ENCODE peak calls at places on chromosomes 11 and 22, in seven cellular contexts. D is fibroblast of lung; W is heart left ventricle; C is Caco-2; V is astrocyte; Z is AG04450; R is CD8-positive, alpha-beta memory T cell. Q is an unnamed sample.

GRCh38 chr11:84721561-84721961 is 905.6 kb downstream of the DLG2 start:
- DNase-seq in D (no peak), W (no peak), C (no peak), V (no peak), Z (no peak), R (no peak), Q (no peak)

GRCh38 chr11:13010737-13011342 is 1.7 kb downstream of the RASSF10 start:
- DNase-seq in D (peak), W (peak), C (no peak), V (no peak), Z (no peak), R (no peak), Q (no peak)

GRCh38 chr22:43745783-43746356 is 66.2 kb downstream of the EFCAB6 start:
- DNase-seq in D (no peak), W (no peak), C (no peak), V (no peak), Z (no peak), R (no peak), Q (peak)

GRCh38 chr11:11937957-11938356 is 70.5 kb downstream of the DKK3 start:
- DNase-seq in D (no peak), W (no peak), C (no peak), V (no peak), Z (no peak), R (no peak), Q (peak)

GRCh38 chr11:113577356-113578163 is 102.4 kb upstream of the DRD2 start:
- DNase-seq in D (no peak), W (no peak), C (no peak), V (no peak), Z (no peak), R (no peak), Q (no peak)

GRCh38 chr11:108672113-108672512 is 7.2 kb downstream of the DDX10 start:
- DNase-seq in D (peak), W (no peak), C (no peak), V (peak), Z (no peak), R (no peak), Q (peak)

GRCh38 chr22:48968201-48968959 is 859.3 kb downstream of the BRD1 start:
- DNase-seq in D (no peak), W (no peak), C (peak), V (no peak), Z (no peak), R (no peak), Q (peak)

GRCh38 chr11:84012171-84012826 is 726.1 kb upstream of the CCDC90B start:
- DNase-seq in D (no peak), W (no peak), C (no peak), V (no peak), Z (no peak), R (no peak), Q (no peak)

GRCh38 chr22:30307026-30307574 is 17.8 kb upstream of the CASTOR1 start:
- DNase-seq in D (no peak), W (no peak), C (no peak), V (no peak), Z (no peak), R (no peak), Q (no peak)

GRCh38 chr22:30304495-30305244 is 15.4 kb upstream of the CASTOR1 start:
- DNase-seq in D (peak), W (no peak), C (no peak), V (peak), Z (no peak), R (no peak), Q (no peak)

GRCh38 chr22:30306629-30307016 is 17.3 kb upstream of the CASTOR1 start:
- DNase-seq in D (no peak), W (no peak), C (no peak), V (no peak), Z (no peak), R (no peak), Q (no peak)

GRCh38 chr22:30305906-30306628 is 16.8 kb upstream of the CASTOR1 start:
- DNase-seq in D (no peak), W (no peak), C (no peak), V (no peak), Z (no peak), R (peak), Q (no peak)

DNA sequence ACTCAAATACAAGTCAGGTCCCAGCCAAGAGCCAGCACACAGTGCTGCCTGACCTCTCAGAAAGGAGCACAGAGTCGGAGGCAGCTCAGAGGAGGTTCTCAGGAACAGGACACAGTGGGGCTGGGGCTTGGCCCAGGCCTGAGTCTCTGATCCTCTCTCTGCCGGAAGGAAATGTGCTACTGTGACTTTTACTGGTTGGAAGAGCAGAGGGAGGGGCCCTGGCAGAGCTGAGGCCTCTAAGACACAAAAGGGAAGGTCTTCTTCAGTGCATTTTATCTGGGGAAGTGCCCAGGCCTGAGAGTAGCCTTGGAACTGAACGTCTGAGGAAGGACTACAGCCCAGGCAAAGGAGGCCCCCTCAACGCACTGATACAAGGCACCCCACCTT is 16.2 kb upstream of the CASTOR1 start:
- DNase-seq in D (no peak), W (peak), C (no peak), V (no peak), Z (no peak), R (peak), Q (no peak)
- H3K4me3 ChIP-seq in D (no peak), W (peak), C (no peak), V (no peak), Z (no peak), R (peak), Q (no peak)

GRCh38 chr11:10289765-10290420 is 4.1 kb downstream of the SBF2 start:
- DNase-seq in D (no peak), W (no peak), C (no peak), V (no peak), Z (no peak), R (no peak), Q (no peak)

GRCh38 chr11:10288316-10288715 is 5.7 kb downstream of the SBF2 start:
- DNase-seq in D (no peak), W (no peak), C (no peak), V (no peak), Z (no peak), R (no peak), Q (no peak)

GRCh38 chr11:10287140-10287539 is 6.9 kb downstream of the SBF2 start:
- DNase-seq in D (no peak), W (no peak), C (no peak), V (no peak), Z (no peak), R (no peak), Q (no peak)

GRCh38 chr11:10288881-10289764 is 4.9 kb downstream of the SBF2 start:
- DNase-seq in D (no peak), W (no peak), C (peak), V (no peak), Z (no peak), R (no peak), Q (no peak)

DNA sequence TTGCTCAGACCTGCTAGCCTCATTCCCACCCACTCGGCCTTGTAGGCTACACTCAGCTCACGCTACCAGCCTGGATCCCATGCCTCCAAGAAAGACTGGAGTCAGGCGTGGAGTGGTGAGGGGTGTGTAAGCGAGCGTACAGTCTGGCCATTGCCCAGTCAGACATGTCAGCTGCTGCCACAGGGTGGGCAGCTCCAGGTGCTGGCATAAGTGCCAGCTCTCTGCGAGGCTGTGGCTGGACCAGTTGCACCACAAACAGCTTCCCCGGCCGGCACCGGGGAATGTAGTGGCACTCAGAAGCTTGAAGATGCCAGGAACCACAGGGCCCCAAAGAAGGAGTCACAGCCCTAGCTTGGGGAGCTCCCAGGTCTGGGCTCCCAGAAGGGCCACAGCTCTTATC is 6.3 kb downstream of the SBF2 start:
- DNase-seq in D (no peak), W (no peak), C (no peak), V (no peak), Z (no peak), R (no peak), Q (no peak)
- H3K4me3 ChIP-seq in D (no peak), W (no peak), C (no peak), V (no peak), Z (no peak), R (no peak), Q (no peak)

GRCh38 chr11:100528872-100529416 is 158.1 kb upstream of the ARHGAP42 start:
- DNase-seq in D (no peak), W (peak), C (no peak), V (no peak), Z (no peak), R (no peak), Q (no peak)
- H3K4me3 ChIP-seq in D (no peak), W (no peak), C (no peak), V (no peak), Z (no peak), R (no peak), Q (no peak)

GRCh38 chr11:93734427-93735222 is 6.7 kb downstream of the TAF1D start:
- DNase-seq in D (no peak), W (no peak), C (no peak), V (no peak), Z (no peak), R (no peak), Q (no peak)
- H3K4me3 ChIP-seq in D (no peak), W (no peak), C (no peak), V (no peak), Z (peak), R (no peak), Q (no peak)

GRCh38 chr22:40180403-40180802 is 2.7 kb downstream of the TNRC6B start:
- DNase-seq in D (no peak), W (no peak), C (no peak), V (no peak), Z (no peak), R (no peak), Q (no peak)
- H3K4me3 ChIP-seq in D (peak), W (peak), C (no peak), V (peak), Z (peak), R (no peak), Q (peak)

DNA sequence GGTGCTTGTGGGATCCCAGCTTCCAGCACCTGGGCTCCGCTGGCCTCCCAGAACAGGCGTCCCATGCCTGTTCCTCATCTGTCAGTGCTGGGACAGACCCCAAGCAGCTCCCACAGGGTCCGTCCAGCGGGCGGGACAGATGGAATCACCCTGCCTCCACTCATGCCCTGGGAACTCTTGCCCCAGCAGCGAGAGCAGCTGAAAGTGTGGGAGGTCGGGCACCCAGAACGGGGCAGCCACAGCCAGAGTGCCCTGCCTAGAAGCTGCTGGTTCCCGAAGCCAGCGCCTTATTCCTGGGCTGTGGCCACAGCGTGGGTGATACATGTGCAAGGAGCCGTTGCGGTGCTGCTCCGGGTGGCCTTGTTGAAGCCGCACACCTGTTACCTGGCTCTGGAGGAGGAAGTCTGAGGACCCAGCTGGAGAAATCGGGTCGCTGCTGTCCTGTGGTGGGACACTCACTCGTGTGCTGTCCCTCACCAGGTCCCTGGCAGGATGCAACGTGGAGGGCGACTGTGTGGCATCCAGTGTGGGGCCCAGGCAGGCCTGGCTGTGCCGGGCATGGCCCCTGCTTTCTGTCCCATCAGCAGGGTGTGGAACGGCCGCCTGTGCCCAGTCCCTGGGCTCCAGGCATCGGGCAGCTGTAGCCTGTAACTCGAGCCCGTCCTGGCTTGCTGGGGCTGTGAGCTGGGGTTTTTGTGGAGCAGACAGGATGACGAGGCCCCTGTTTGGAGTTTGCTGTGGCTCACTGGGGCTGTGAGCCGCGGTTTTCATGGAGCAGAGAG is 16.2 kb downstream of the GRAMD4 start:
- DNase-seq in D (no peak), W (peak), C (no peak), V (no peak), Z (no peak), R (no peak), Q (no peak)
- H3K4me3 ChIP-seq in D (no peak), W (no peak), C (no peak), V (no peak), Z (no peak), R (no peak), Q (no peak)

DNA sequence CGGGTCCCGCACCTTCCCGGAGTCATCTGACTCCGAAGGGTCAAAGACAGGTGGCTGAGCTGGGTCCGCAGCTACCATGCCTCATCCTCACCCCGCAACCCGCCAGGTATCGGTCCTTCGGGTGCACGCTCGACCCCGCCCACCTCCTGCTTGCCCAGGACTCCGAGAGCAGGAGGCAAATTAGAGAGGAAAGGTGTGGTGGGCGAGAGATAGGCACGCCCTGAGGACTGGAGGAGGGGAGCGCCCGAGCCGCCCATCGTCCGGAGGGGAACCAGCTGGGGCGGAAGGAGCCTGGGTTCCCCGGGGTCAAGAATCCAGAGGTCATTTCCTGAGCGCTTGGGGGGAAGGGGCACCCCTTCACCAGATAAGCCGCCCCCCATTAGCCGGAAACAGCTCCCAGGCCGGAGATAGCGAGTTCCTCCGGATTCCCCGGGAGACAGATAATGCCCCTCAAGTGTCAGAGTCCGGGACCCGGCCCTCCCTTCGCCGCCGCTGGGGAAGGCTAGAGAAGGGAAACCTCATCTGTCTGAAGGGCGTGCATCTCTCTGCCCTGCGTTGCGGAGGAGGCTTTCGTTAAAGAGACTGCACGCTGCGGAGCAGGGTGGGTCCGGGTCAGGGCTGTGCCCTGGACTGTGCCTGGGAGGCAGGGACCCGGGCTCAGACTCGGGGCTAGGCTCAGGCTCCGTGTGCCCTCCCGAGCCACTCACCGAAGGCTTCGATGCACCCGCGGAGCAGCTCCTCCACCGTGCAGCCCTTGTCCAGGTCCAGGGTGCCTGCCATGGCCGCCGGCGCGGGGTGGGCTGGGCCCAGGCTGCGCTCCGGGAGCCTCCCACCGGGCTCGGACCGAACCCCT is 1.6 kb downstream of the RASGRP2 start:
- DNase-seq in D (no peak), W (no peak), C (no peak), V (no peak), Z (no peak), R (no peak), Q (no peak)
- H3K4me3 ChIP-seq in D (peak), W (peak), C (peak), V (peak), Z (peak), R (peak), Q (peak)

Q was measured in LNCaP clone FGC.